ENCODE peak calls at places on chromosomes 4 and X, in ten cellular contexts. One of them, this sample, is unnamed.

GRCh38 chr4:183823394-183823793 is 81.7 kb upstream of the STOX2 start:
- DNase-seq in HT1080: peak
- DNase-seq in mammary epithelial cell: peak
- DNase-seq in SK-N-DZ: no peak
- DNase-seq in T-helper 17 cell: no peak
- DNase-seq in central memory CD8-positive, alpha-beta T cell: no peak
- DNase-seq in erythroblast: no peak
- DNase-seq in activated CD8-positive, alpha-beta T cell treated with anti-CD3 and anti-CD28 coated beads, Interleukin-2, amount 10 ng/mL, durations not matched to agents 7 days and 5 days: no peak
- DNase-seq in upper lobe of right lung: no peak
- DNase-seq in stimulated activated CD8-positive, alpha-beta memory T cell treated with anti-CD3 and anti-CD28 coated beads, Interleukin-7, amount 100 ng/mL, for 24 hours: no peak
- DNase-seq in this sample: no peak

GRCh38 chrX:132491191-132491590 is 2.4 kb upstream of the MBNL3 start:
- DNase-seq in HT1080: peak
- DNase-seq in mammary epithelial cell: peak
- DNase-seq in SK-N-DZ: no peak
- DNase-seq in T-helper 17 cell: no peak
- DNase-seq in central memory CD8-positive, alpha-beta T cell: peak
- DNase-seq in erythroblast: peak
- DNase-seq in activated CD8-positive, alpha-beta T cell treated with anti-CD3 and anti-CD28 coated beads, Interleukin-2, amount 10 ng/mL, durations not matched to agents 7 days and 5 days: peak
- DNase-seq in upper lobe of right lung: no peak
- DNase-seq in stimulated activated CD8-positive, alpha-beta memory T cell treated with anti-CD3 and anti-CD28 coated beads, Interleukin-7, amount 100 ng/mL, for 24 hours: no peak
- DNase-seq in this sample: peak

GRCh38 chrX:7318661-7319060 is 170.7 kb upstream of the PUDP start:
- DNase-seq in HT1080: no peak
- DNase-seq in mammary epithelial cell: no peak
- DNase-seq in SK-N-DZ: no peak
- DNase-seq in T-helper 17 cell: no peak
- DNase-seq in central memory CD8-positive, alpha-beta T cell: no peak
- DNase-seq in erythroblast: no peak
- DNase-seq in activated CD8-positive, alpha-beta T cell treated with anti-CD3 and anti-CD28 coated beads, Interleukin-2, amount 10 ng/mL, durations not matched to agents 7 days and 5 days: no peak
- DNase-seq in upper lobe of right lung: no peak
- DNase-seq in stimulated activated CD8-positive, alpha-beta memory T cell treated with anti-CD3 and anti-CD28 coated beads, Interleukin-7, amount 100 ng/mL, for 24 hours: no peak
- DNase-seq in this sample: no peak

GRCh38 chrX:87299563-87300160 is 217.9 kb upstream of the KLHL4 start:
- DNase-seq in HT1080: no peak
- DNase-seq in mammary epithelial cell: peak
- DNase-seq in SK-N-DZ: peak
- DNase-seq in T-helper 17 cell: no peak
- DNase-seq in central memory CD8-positive, alpha-beta T cell: no peak
- DNase-seq in erythroblast: peak
- DNase-seq in activated CD8-positive, alpha-beta T cell treated with anti-CD3 and anti-CD28 coated beads, Interleukin-2, amount 10 ng/mL, durations not matched to agents 7 days and 5 days: no peak
- DNase-seq in upper lobe of right lung: no peak
- DNase-seq in stimulated activated CD8-positive, alpha-beta memory T cell treated with anti-CD3 and anti-CD28 coated beads, Interleukin-7, amount 100 ng/mL, for 24 hours: no peak
- DNase-seq in this sample: no peak

GRCh38 chr4:164799410-164799809 is 45.5 kb downstream of the SMIM31 start:
- DNase-seq in HT1080: no peak
- DNase-seq in mammary epithelial cell: no peak
- DNase-seq in SK-N-DZ: no peak
- DNase-seq in T-helper 17 cell: no peak
- DNase-seq in central memory CD8-positive, alpha-beta T cell: no peak
- DNase-seq in erythroblast: no peak
- DNase-seq in activated CD8-positive, alpha-beta T cell treated with anti-CD3 and anti-CD28 coated beads, Interleukin-2, amount 10 ng/mL, durations not matched to agents 7 days and 5 days: no peak
- DNase-seq in upper lobe of right lung: no peak
- DNase-seq in stimulated activated CD8-positive, alpha-beta memory T cell treated with anti-CD3 and anti-CD28 coated beads, Interleukin-7, amount 100 ng/mL, for 24 hours: no peak
- DNase-seq in this sample: no peak

GRCh38 chr4:183797445-183798248 is 107.5 kb upstream of the STOX2 start:
- DNase-seq in HT1080: no peak
- DNase-seq in mammary epithelial cell: peak
- DNase-seq in SK-N-DZ: no peak
- DNase-seq in T-helper 17 cell: no peak
- DNase-seq in central memory CD8-positive, alpha-beta T cell: no peak
- DNase-seq in erythroblast: no peak
- DNase-seq in activated CD8-positive, alpha-beta T cell treated with anti-CD3 and anti-CD28 coated beads, Interleukin-2, amount 10 ng/mL, durations not matched to agents 7 days and 5 days: peak
- DNase-seq in upper lobe of right lung: peak
- DNase-seq in stimulated activated CD8-positive, alpha-beta memory T cell treated with anti-CD3 and anti-CD28 coated beads, Interleukin-7, amount 100 ng/mL, for 24 hours: no peak
- DNase-seq in this sample: no peak

GRCh38 chrX:123731258-123731986 is 1.4 kb downstream of the THOC2 start:
- DNase-seq in HT1080: peak
- DNase-seq in mammary epithelial cell: no peak
- DNase-seq in SK-N-DZ: no peak
- DNase-seq in T-helper 17 cell: no peak
- DNase-seq in central memory CD8-positive, alpha-beta T cell: no peak
- DNase-seq in erythroblast: peak
- DNase-seq in activated CD8-positive, alpha-beta T cell treated with anti-CD3 and anti-CD28 coated beads, Interleukin-2, amount 10 ng/mL, durations not matched to agents 7 days and 5 days: peak
- DNase-seq in upper lobe of right lung: peak
- DNase-seq in stimulated activated CD8-positive, alpha-beta memory T cell treated with anti-CD3 and anti-CD28 coated beads, Interleukin-7, amount 100 ng/mL, for 24 hours: no peak
- DNase-seq in this sample: no peak

GRCh38 chrX:116526010-116526409 is 63.2 kb upstream of the CT83 start:
- DNase-seq in HT1080: no peak
- DNase-seq in mammary epithelial cell: no peak
- DNase-seq in SK-N-DZ: no peak
- DNase-seq in T-helper 17 cell: no peak
- DNase-seq in central memory CD8-positive, alpha-beta T cell: no peak
- DNase-seq in erythroblast: no peak
- DNase-seq in activated CD8-positive, alpha-beta T cell treated with anti-CD3 and anti-CD28 coated beads, Interleukin-2, amount 10 ng/mL, durations not matched to agents 7 days and 5 days: no peak
- DNase-seq in upper lobe of right lung: no peak
- DNase-seq in stimulated activated CD8-positive, alpha-beta memory T cell treated with anti-CD3 and anti-CD28 coated beads, Interleukin-7, amount 100 ng/mL, for 24 hours: no peak
- DNase-seq in this sample: no peak

GRCh38 chr4:173448557-173448918 is 49.6 kb upstream of the SCRG1 start:
- DNase-seq in HT1080: no peak
- DNase-seq in mammary epithelial cell: no peak
- DNase-seq in SK-N-DZ: peak
- DNase-seq in T-helper 17 cell: no peak
- DNase-seq in central memory CD8-positive, alpha-beta T cell: no peak
- DNase-seq in erythroblast: no peak
- DNase-seq in activated CD8-positive, alpha-beta T cell treated with anti-CD3 and anti-CD28 coated beads, Interleukin-2, amount 10 ng/mL, durations not matched to agents 7 days and 5 days: no peak
- DNase-seq in upper lobe of right lung: no peak
- DNase-seq in stimulated activated CD8-positive, alpha-beta memory T cell treated with anti-CD3 and anti-CD28 coated beads, Interleukin-7, amount 100 ng/mL, for 24 hours: no peak
- DNase-seq in this sample: no peak

GRCh38 chr4:154467886-154468285 is 23.7 kb downstream of the DCHS2 start:
- DNase-seq in HT1080: peak
- DNase-seq in mammary epithelial cell: peak
- DNase-seq in SK-N-DZ: no peak
- DNase-seq in T-helper 17 cell: no peak
- DNase-seq in central memory CD8-positive, alpha-beta T cell: no peak
- DNase-seq in erythroblast: no peak
- DNase-seq in activated CD8-positive, alpha-beta T cell treated with anti-CD3 and anti-CD28 coated beads, Interleukin-2, amount 10 ng/mL, durations not matched to agents 7 days and 5 days: no peak
- DNase-seq in upper lobe of right lung: no peak
- DNase-seq in stimulated activated CD8-positive, alpha-beta memory T cell treated with anti-CD3 and anti-CD28 coated beads, Interleukin-7, amount 100 ng/mL, for 24 hours: no peak
- DNase-seq in this sample: no peak

GRCh38 chr4:168051526-168051925 is 40.8 kb upstream of the ANXA10 start:
- DNase-seq in HT1080: no peak
- DNase-seq in mammary epithelial cell: no peak
- DNase-seq in SK-N-DZ: no peak
- DNase-seq in T-helper 17 cell: no peak
- DNase-seq in central memory CD8-positive, alpha-beta T cell: no peak
- DNase-seq in erythroblast: no peak
- DNase-seq in activated CD8-positive, alpha-beta T cell treated with anti-CD3 and anti-CD28 coated beads, Interleukin-2, amount 10 ng/mL, durations not matched to agents 7 days and 5 days: no peak
- DNase-seq in upper lobe of right lung: no peak
- DNase-seq in stimulated activated CD8-positive, alpha-beta memory T cell treated with anti-CD3 and anti-CD28 coated beads, Interleukin-7, amount 100 ng/mL, for 24 hours: no peak
- DNase-seq in this sample: no peak

GRCh38 chr4:8871417-8872401 is at the start of gene HMX1:
- DNase-seq in HT1080: no peak
- DNase-seq in mammary epithelial cell: no peak
- DNase-seq in SK-N-DZ: peak
- DNase-seq in T-helper 17 cell: no peak
- DNase-seq in central memory CD8-positive, alpha-beta T cell: no peak
- DNase-seq in erythroblast: peak
- DNase-seq in activated CD8-positive, alpha-beta T cell treated with anti-CD3 and anti-CD28 coated beads, Interleukin-2, amount 10 ng/mL, durations not matched to agents 7 days and 5 days: no peak
- DNase-seq in upper lobe of right lung: no peak
- DNase-seq in stimulated activated CD8-positive, alpha-beta memory T cell treated with anti-CD3 and anti-CD28 coated beads, Interleukin-7, amount 100 ng/mL, for 24 hours: no peak
- DNase-seq in this sample: no peak

GRCh38 chr4:102789317-102789717 is 28.5 kb upstream of the MANBA start:
- DNase-seq in HT1080: peak
- DNase-seq in mammary epithelial cell: peak
- DNase-seq in SK-N-DZ: no peak
- DNase-seq in T-helper 17 cell: no peak
- DNase-seq in central memory CD8-positive, alpha-beta T cell: no peak
- DNase-seq in erythroblast: peak
- DNase-seq in activated CD8-positive, alpha-beta T cell treated with anti-CD3 and anti-CD28 coated beads, Interleukin-2, amount 10 ng/mL, durations not matched to agents 7 days and 5 days: no peak
- DNase-seq in upper lobe of right lung: no peak
- DNase-seq in stimulated activated CD8-positive, alpha-beta memory T cell treated with anti-CD3 and anti-CD28 coated beads, Interleukin-7, amount 100 ng/mL, for 24 hours: no peak
- DNase-seq in this sample: no peak

GRCh38 chr4:1002631-1003251 is 8.7 kb upstream of the FGFRL1 start:
- DNase-seq in HT1080: no peak
- DNase-seq in mammary epithelial cell: no peak
- DNase-seq in SK-N-DZ: no peak
- DNase-seq in T-helper 17 cell: no peak
- DNase-seq in central memory CD8-positive, alpha-beta T cell: no peak
- DNase-seq in erythroblast: no peak
- DNase-seq in activated CD8-positive, alpha-beta T cell treated with anti-CD3 and anti-CD28 coated beads, Interleukin-2, amount 10 ng/mL, durations not matched to agents 7 days and 5 days: no peak
- DNase-seq in upper lobe of right lung: no peak
- DNase-seq in stimulated activated CD8-positive, alpha-beta memory T cell treated with anti-CD3 and anti-CD28 coated beads, Interleukin-7, amount 100 ng/mL, for 24 hours: no peak
- DNase-seq in this sample: no peak

GRCh38 chrX:149512225-149512885 is 7.2 kb upstream of the IDS start:
- DNase-seq in HT1080: peak
- DNase-seq in mammary epithelial cell: peak
- DNase-seq in SK-N-DZ: peak
- DNase-seq in T-helper 17 cell: peak
- DNase-seq in central memory CD8-positive, alpha-beta T cell: peak
- DNase-seq in erythroblast: peak
- DNase-seq in activated CD8-positive, alpha-beta T cell treated with anti-CD3 and anti-CD28 coated beads, Interleukin-2, amount 10 ng/mL, durations not matched to agents 7 days and 5 days: peak
- DNase-seq in upper lobe of right lung: peak
- DNase-seq in stimulated activated CD8-positive, alpha-beta memory T cell treated with anti-CD3 and anti-CD28 coated beads, Interleukin-7, amount 100 ng/mL, for 24 hours: no peak
- DNase-seq in this sample: peak